ENCODE peak calls at places on chromosomes 16 and 17, in four cellular contexts. One of them, this sample, is unnamed.

GRCh38 chr17:39349246-39349645 is 52.2 kb downstream of the FBXL20 start:
- ATAC-seq in left lung: no peak
- ATAC-seq in activated B cell treated with CpG ODN at 0.5 μM for 24 hours: no peak
- ATAC-seq in heart right ventricle: no peak
- ATAC-seq in this sample: no peak

GRCh38 chr16:26795184-26795583 is 271.5 kb upstream of the C16orf82 start:
- ATAC-seq in left lung: no peak
- ATAC-seq in activated B cell treated with CpG ODN at 0.5 μM for 24 hours: no peak
- ATAC-seq in heart right ventricle: no peak
- ATAC-seq in this sample: peak; percentile 13

GRCh38 chr17:42586514-42587230 is 9.1 kb upstream of the PSMC3IP start:
- ATAC-seq in left lung: no peak
- ATAC-seq in activated B cell treated with CpG ODN at 0.5 μM for 24 hours: peak; percentile 56
- ATAC-seq in heart right ventricle: no peak
- ATAC-seq in this sample: peak; percentile 88

GRCh38 chr16:67718668-67719047 is 458 bp downstream of the GFOD2 start:
- ATAC-seq in left lung: peak; percentile 5
- ATAC-seq in activated B cell treated with CpG ODN at 0.5 μM for 24 hours: no peak
- ATAC-seq in heart right ventricle: peak; percentile 18
- ATAC-seq in this sample: peak; percentile 17

GRCh38 chr16:50301626-50302471 is 35.5 kb downstream of the ADCY7 start:
- ATAC-seq in left lung: peak; percentile 67
- ATAC-seq in activated B cell treated with CpG ODN at 0.5 μM for 24 hours: no peak
- ATAC-seq in heart right ventricle: no peak
- ATAC-seq in this sample: peak; percentile 49

GRCh38 chr17:35154486-35154885 is 6.9 kb downstream of the UNC45B start:
- ATAC-seq in left lung: no peak
- ATAC-seq in activated B cell treated with CpG ODN at 0.5 μM for 24 hours: no peak
- ATAC-seq in heart right ventricle: no peak
- ATAC-seq in this sample: no peak

GRCh38 chr17:67016039-67016762 is 28.2 kb upstream of the CACNG1 start:
- ATAC-seq in left lung: no peak
- ATAC-seq in activated B cell treated with CpG ODN at 0.5 μM for 24 hours: no peak
- ATAC-seq in heart right ventricle: no peak
- ATAC-seq in this sample: no peak

GRCh38 chr17:34412534-34412933 is 49.5 kb upstream of the CCL1 start:
- ATAC-seq in left lung: no peak
- ATAC-seq in activated B cell treated with CpG ODN at 0.5 μM for 24 hours: no peak
- ATAC-seq in heart right ventricle: no peak
- ATAC-seq in this sample: no peak

GRCh38 chr16:800834-801488 is 427 bp upstream of the GNG13 start:
- ATAC-seq in left lung: no peak
- ATAC-seq in activated B cell treated with CpG ODN at 0.5 μM for 24 hours: no peak
- ATAC-seq in heart right ventricle: no peak
- ATAC-seq in this sample: no peak

GRCh38 chr17:2195729-2196128 is 107.9 kb downstream of the SMG6 start:
- ATAC-seq in left lung: peak; percentile 74
- ATAC-seq in activated B cell treated with CpG ODN at 0.5 μM for 24 hours: peak; percentile 45
- ATAC-seq in heart right ventricle: no peak
- ATAC-seq in this sample: peak; percentile 75

GRCh38 chr17:45663772-45664171 is 120.3 kb upstream of the CRHR1 start:
- ATAC-seq in left lung: no peak
- ATAC-seq in activated B cell treated with CpG ODN at 0.5 μM for 24 hours: no peak
- ATAC-seq in heart right ventricle: no peak
- ATAC-seq in this sample: no peak

GRCh38 chr16:82735176-82735575 is 108.4 kb downstream of the CDH13 start:
- ATAC-seq in left lung: no peak
- ATAC-seq in activated B cell treated with CpG ODN at 0.5 μM for 24 hours: no peak
- ATAC-seq in heart right ventricle: peak; percentile 92
- ATAC-seq in this sample: no peak

GRCh38 chr17:57375770-57376181 is 119.5 kb downstream of the MSI2 start:
- ATAC-seq in left lung: no peak
- ATAC-seq in activated B cell treated with CpG ODN at 0.5 μM for 24 hours: no peak
- ATAC-seq in heart right ventricle: no peak
- ATAC-seq in this sample: peak; percentile 75